ENCODE peak calls at places on chromosomes 5 and 9, in eight cellular contexts. D is HCT116; S is left colon; P is memory B cell; K is astrocyte of the hippocampus; A is activated effector memory CD4-positive, alpha-beta T cell treated with anti-CD3 and anti-CD28 coated beads, Interleukin-2, amount 50 U/mL, for 16 hours; Q is GM04504; N is stimulated activated CD8-positive, alpha-beta memory T cell treated with anti-CD3 and anti-CD28 coated beads, Interleukin-2, amount 100 ng/mL, for 1 hour. H is an unnamed sample.

GRCh38 chr9:125521462-125522327 is 185.3 kb downstream of the MAPKAP1 start:
- DNase-seq in D (peak; percentile 76), S (no peak), P (peak; percentile 8), K (peak; percentile 89), A (no peak), Q (peak; percentile 80), N (no peak), H (no peak)

GRCh38 chr5:151562019-151562707 is 29.0 kb downstream of the FAT2 start:
- DNase-seq in D (no peak), S (no peak), P (no peak), K (no peak), A (no peak), Q (no peak), N (no peak), H (no peak)

GRCh38 chr9:99852617-99853016 is 30.9 kb downstream of the NR4A3 start:
- DNase-seq in D (no peak), S (no peak), P (no peak), K (no peak), A (no peak), Q (no peak), N (no peak), H (peak; percentile 12)

GRCh38 chr9:81611664-81612063 is 77.7 kb downstream of the TLE1 start:
- DNase-seq in D (no peak), S (no peak), P (no peak), K (no peak), A (no peak), Q (no peak), N (no peak), H (no peak)

GRCh38 chr9:82601272-82601835 is 461.6 kb downstream of the RASEF start:
- DNase-seq in D (no peak), S (no peak), P (no peak), K (no peak), A (no peak), Q (peak; percentile 32), N (no peak), H (no peak)

GRCh38 chr5:88172847-88173758 is 95.5 kb downstream of the TMEM161B start:
- DNase-seq in D (no peak), S (no peak), P (no peak), K (no peak), A (no peak), Q (no peak), N (no peak), H (no peak)

GRCh38 chr9:26132913-26133312 is 454.7 kb upstream of the TUSC1 start:
- DNase-seq in D (no peak), S (no peak), P (no peak), K (no peak), A (no peak), Q (no peak), N (no peak), H (no peak)

GRCh38 chr5:81315336-81315735 is 13.9 kb downstream of the ZCCHC9 start:
- DNase-seq in D (no peak), S (no peak), P (no peak), K (peak; percentile 56), A (no peak), Q (no peak), N (no peak), H (no peak)

GRCh38 chr5:172175263-172175719 is 12.7 kb downstream of the STK10 start:
- DNase-seq in D (no peak), S (peak; percentile 77), P (peak; percentile 54), K (no peak), A (peak; percentile 95), Q (no peak), N (peak; percentile 80), H (no peak)

GRCh38 chr5:5969942-5970483 is 408.3 kb downstream of the MED10 start:
- DNase-seq in D (no peak), S (no peak), P (no peak), K (no peak), A (no peak), Q (no peak), N (no peak), H (no peak)

GRCh38 chr5:177446184-177447065 is at the start of gene PRR7:
- DNase-seq in D (no peak), S (peak; percentile 49), P (peak; percentile 79), K (peak; percentile 93), A (peak; percentile 90), Q (no peak), N (peak; percentile 59), H (no peak)

GRCh38 chr5:154209591-154210081 is 19.1 kb downstream of the GALNT10 start:
- DNase-seq in D (no peak), S (no peak), P (no peak), K (no peak), A (no peak), Q (no peak), N (no peak), H (no peak)

H was measured in esophagus muscularis mucosa.